ENCODE peak calls at places on chromosomes 2 and 18, in four cellular contexts. R is A673, X is Calu3, S is choroid plexus epithelial cell. E is an unnamed sample.

GRCh38 chr18:54743596-54743995 is 84.7 kb upstream of the RAB27B start:
- DNase-seq in R (no peak), X (no peak), S (no peak), E (no peak)

GRCh38 chr18:75408554-75409506 is 18.7 kb downstream of the SMIM21 start:
- DNase-seq in R (peak), X (peak), S (peak), E (peak)

GRCh38 chr18:34083910-34084309 is 140.8 kb downstream of the NOL4 start:
- DNase-seq in R (no peak), X (no peak), S (no peak), E (no peak)

GRCh38 chr18:8871484-8871883 is 166.1 kb downstream of the MTCL1 start:
- DNase-seq in R (no peak), X (no peak), S (no peak), E (no peak)

GRCh38 chr2:98471402-98472131 is 26.9 kb downstream of the INPP4A start:
- DNase-seq in R (no peak), X (no peak), S (no peak), E (no peak)

GRCh38 chr18:34223164-34223892 is 1.4 kb downstream of the NOL4 start:
- DNase-seq in R (peak), X (no peak), S (no peak), E (no peak)

GRCh38 chr2:217166241-217166640 is 306.4 kb upstream of the TNP1 start:
- DNase-seq in R (peak), X (peak), S (peak), E (peak)

GRCh38 chr2:172093416-172094318 is 8.4 kb downstream of the DLX1 start:
- DNase-seq in R (peak), X (no peak), S (no peak), E (no peak)

GRCh38 chr2:124258481-124258880 is 233.4 kb downstream of the CNTNAP5 start:
- DNase-seq in R (no peak), X (no peak), S (no peak), E (peak)

GRCh38 chr2:61144697-61145268 is 17.2 kb upstream of the C2orf74 start:
- DNase-seq in R (peak), X (peak), S (peak), E (peak)

GRCh38 chr2:133333189-133333588 is 235.1 kb downstream of the NCKAP5 start:
- DNase-seq in R (no peak), X (no peak), S (no peak), E (peak)

GRCh38 chr2:7625392-7626138 is 708.4 kb downstream of the RNF144A start:
- DNase-seq in R (peak), X (no peak), S (no peak), E (no peak)

GRCh38 chr2:240021488-240022104 is 3.5 kb downstream of the NDUFA10 start:
- DNase-seq in R (peak), X (peak), S (peak), E (peak)

GRCh38 chr2:120961396-120961795 is 225.7 kb downstream of the GLI2 start:
- DNase-seq in R (no peak), X (no peak), S (no peak), E (no peak)

GRCh38 chr2:240999873-241000541 is 1.6 kb downstream of the SNED1 start:
- DNase-seq in R (no peak), X (no peak), S (no peak), E (no peak)

E was measured in amniotic epithelial cell.